ENCODE peak calls at places on chromosomes 5 and 9, in four cellular contexts. One of them, this sample, is unnamed.

GRCh38 chr9:87713278-87713989 is 12.5 kb upstream of the CTSL start:
- DNase-seq in left ventricle myocardium inferior: peak
- DNase-seq in astrocyte: peak
- DNase-seq in GM23248: peak
- DNase-seq in this sample: peak

GRCh38 chr9:130857864-130858730 is 23.0 kb downstream of the ABL1 start:
- DNase-seq in left ventricle myocardium inferior: peak
- DNase-seq in astrocyte: peak
- DNase-seq in GM23248: peak
- DNase-seq in this sample: peak

GRCh38 chr5:177304392-177305119 is 957 bp downstream of the PRELID1 start:
- DNase-seq in left ventricle myocardium inferior: no peak
- DNase-seq in astrocyte: no peak
- DNase-seq in GM23248: peak
- DNase-seq in this sample: peak

GRCh38 chr5:17256171-17256570 is 38.7 kb downstream of the BASP1 start:
- DNase-seq in left ventricle myocardium inferior: no peak
- DNase-seq in astrocyte: no peak
- DNase-seq in GM23248: no peak
- DNase-seq in this sample: no peak

GRCh38 chr5:72558383-72558782 is 51.2 kb upstream of the ZNF366 start:
- DNase-seq in left ventricle myocardium inferior: no peak
- DNase-seq in astrocyte: no peak
- DNase-seq in GM23248: no peak
- DNase-seq in this sample: peak

GRCh38 chr9:88106492-88106891 is 31.8 kb downstream of the SPATA31C2 start:
- DNase-seq in left ventricle myocardium inferior: no peak
- DNase-seq in astrocyte: peak
- DNase-seq in GM23248: peak
- DNase-seq in this sample: peak

GRCh38 chr5:32129074-32129598 is 45.0 kb downstream of the GOLPH3 start:
- DNase-seq in left ventricle myocardium inferior: no peak
- DNase-seq in astrocyte: no peak
- DNase-seq in GM23248: no peak
- DNase-seq in this sample: peak

GRCh38 chr5:172446336-172447051 is 7.8 kb downstream of the SH3PXD2B start:
- DNase-seq in left ventricle myocardium inferior: no peak
- DNase-seq in astrocyte: peak
- DNase-seq in GM23248: peak
- DNase-seq in this sample: no peak

GRCh38 chr5:143850050-143850713 is 38.2 kb downstream of the HMHB1 start:
- DNase-seq in left ventricle myocardium inferior: no peak
- DNase-seq in astrocyte: no peak
- DNase-seq in GM23248: peak
- DNase-seq in this sample: no peak

GRCh38 chr5:111697881-111698757 is 58.9 kb downstream of the NREP start:
- DNase-seq in left ventricle myocardium inferior: no peak
- DNase-seq in astrocyte: peak
- DNase-seq in GM23248: peak
- DNase-seq in this sample: peak

GRCh38 chr5:181200816-181201215 is 4.2 kb downstream of the TRIM7 start:
- DNase-seq in left ventricle myocardium inferior: no peak
- DNase-seq in astrocyte: no peak
- DNase-seq in GM23248: no peak
- DNase-seq in this sample: no peak

GRCh38 chr9:104027295-104027694 is 66.8 kb upstream of the SMC2 start:
- DNase-seq in left ventricle myocardium inferior: no peak
- DNase-seq in astrocyte: no peak
- DNase-seq in GM23248: no peak
- DNase-seq in this sample: no peak

GRCh38 chr9:74721696-74722660 is 165.7 kb downstream of the TRPM6 start:
- DNase-seq in left ventricle myocardium inferior: no peak
- DNase-seq in astrocyte: no peak
- DNase-seq in GM23248: no peak
- DNase-seq in this sample: no peak

GRCh38 chr5:88952344-88952743 is 69.4 kb upstream of the MEF2C start:
- DNase-seq in left ventricle myocardium inferior: no peak
- DNase-seq in astrocyte: peak
- DNase-seq in GM23248: peak
- DNase-seq in this sample: peak

GRCh38 chr5:158384535-158385421 is 525.8 kb upstream of the CLINT1 start:
- DNase-seq in left ventricle myocardium inferior: no peak
- DNase-seq in astrocyte: peak
- DNase-seq in GM23248: peak
- DNase-seq in this sample: peak

GRCh38 chr9:123998970-123999621 is 12.5 kb upstream of the LHX2 start:
- DNase-seq in left ventricle myocardium inferior: no peak
- DNase-seq in astrocyte: no peak
- DNase-seq in GM23248: no peak
- DNase-seq in this sample: no peak

GRCh38 chr9:84153885-84154284 is 173.3 kb downstream of the RMI1 start:
- DNase-seq in left ventricle myocardium inferior: no peak
- DNase-seq in astrocyte: peak
- DNase-seq in GM23248: peak
- DNase-seq in this sample: peak

GRCh38 chr5:74459984-74460383 is 180.5 kb downstream of the ENC1 start:
- DNase-seq in left ventricle myocardium inferior: no peak
- DNase-seq in astrocyte: no peak
- DNase-seq in GM23248: no peak
- DNase-seq in this sample: no peak

GRCh38 chr9:124442360-124442759 is 7.9 kb upstream of the ADGRD2 start:
- DNase-seq in left ventricle myocardium inferior: no peak
- DNase-seq in astrocyte: no peak
- DNase-seq in GM23248: peak
- DNase-seq in this sample: no peak

GRCh38 chr5:56269216-56269927 is 36.2 kb upstream of the ANKRD55 start:
- DNase-seq in left ventricle myocardium inferior: no peak
- DNase-seq in astrocyte: peak
- DNase-seq in GM23248: peak
- DNase-seq in this sample: peak

GRCh38 chr5:134225780-134226440 is at the start of gene PPP2CA:
- DNase-seq in left ventricle myocardium inferior: peak
- DNase-seq in astrocyte: peak
- DNase-seq in GM23248: peak
- DNase-seq in this sample: peak

GRCh38 chr5:141513021-141513626 is 24.2 kb downstream of the PCDHGC5 start:
- DNase-seq in left ventricle myocardium inferior: no peak
- DNase-seq in astrocyte: peak
- DNase-seq in GM23248: peak
- DNase-seq in this sample: no peak

GRCh38 chr5:136174021-136174659 is 18.8 kb downstream of the SMIM32 start:
- DNase-seq in left ventricle myocardium inferior: no peak
- DNase-seq in astrocyte: peak
- DNase-seq in GM23248: peak
- DNase-seq in this sample: peak

GRCh38 chr5:145925353-145925752 is 11.0 kb upstream of the SH3RF2 start:
- DNase-seq in left ventricle myocardium inferior: no peak
- DNase-seq in astrocyte: peak
- DNase-seq in GM23248: peak
- DNase-seq in this sample: peak

GRCh38 chr5:3103241-3103855 is 351.9 kb upstream of the IRX2 start:
- DNase-seq in left ventricle myocardium inferior: no peak
- DNase-seq in astrocyte: no peak
- DNase-seq in GM23248: no peak
- DNase-seq in this sample: no peak

GRCh38 chr5:150469718-150470470 is 20.4 kb upstream of the RPS14 start:
- DNase-seq in left ventricle myocardium inferior: no peak
- DNase-seq in astrocyte: peak
- DNase-seq in GM23248: peak
- DNase-seq in this sample: peak

GRCh38 chr5:40480392-40480791 is 199.3 kb upstream of the PTGER4 start:
- DNase-seq in left ventricle myocardium inferior: no peak
- DNase-seq in astrocyte: no peak
- DNase-seq in GM23248: no peak
- DNase-seq in this sample: no peak

GRCh38 chr5:146653560-146653959 is 137.6 kb upstream of the GPR151 start:
- DNase-seq in left ventricle myocardium inferior: no peak
- DNase-seq in astrocyte: no peak
- DNase-seq in GM23248: no peak
- DNase-seq in this sample: no peak

GRCh38 chr5:94353605-94354004 is 264.8 kb downstream of the KIAA0825 start:
- DNase-seq in left ventricle myocardium inferior: no peak
- DNase-seq in astrocyte: no peak
- DNase-seq in GM23248: no peak
- DNase-seq in this sample: no peak

GRCh38 chr9:738209-738915 is 103.1 kb upstream of the DMRT1 start:
- DNase-seq in left ventricle myocardium inferior: peak
- DNase-seq in astrocyte: peak
- DNase-seq in GM23248: peak
- DNase-seq in this sample: peak

GRCh38 chr9:132356276-132356924 is 1.6 kb upstream of the SETX start:
- DNase-seq in left ventricle myocardium inferior: no peak
- DNase-seq in astrocyte: no peak
- DNase-seq in GM23248: no peak
- DNase-seq in this sample: no peak

GRCh38 chr9:1051286-1052118 is 1.3 kb downstream of the DMRT2 start:
- DNase-seq in left ventricle myocardium inferior: peak
- DNase-seq in astrocyte: no peak
- DNase-seq in GM23248: peak
- DNase-seq in this sample: no peak

GRCh38 chr5:97297063-97297715 is 114.1 kb upstream of the RIOK2 start:
- DNase-seq in left ventricle myocardium inferior: no peak
- DNase-seq in astrocyte: peak
- DNase-seq in GM23248: peak
- DNase-seq in this sample: peak

GRCh38 chr9:13267743-13268142 is 11.7 kb downstream of the MPDZ start:
- DNase-seq in left ventricle myocardium inferior: no peak
- DNase-seq in astrocyte: peak
- DNase-seq in GM23248: peak
- DNase-seq in this sample: peak

GRCh38 chr5:66231508-66231907 is 87.4 kb downstream of the SREK1 start:
- DNase-seq in left ventricle myocardium inferior: no peak
- DNase-seq in astrocyte: no peak
- DNase-seq in GM23248: no peak
- DNase-seq in this sample: no peak

GRCh38 chr9:137314561-137315560 is 12.8 kb upstream of the NRARP start:
- DNase-seq in left ventricle myocardium inferior: peak
- DNase-seq in astrocyte: no peak
- DNase-seq in GM23248: no peak
- DNase-seq in this sample: no peak

GRCh38 chr9:91147079-91147708 is 214.5 kb downstream of the AUH start:
- DNase-seq in left ventricle myocardium inferior: no peak
- DNase-seq in astrocyte: no peak
- DNase-seq in GM23248: no peak
- DNase-seq in this sample: no peak

GRCh38 chr9:70367305-70367930 is 47.0 kb downstream of the KLF9 start:
- DNase-seq in left ventricle myocardium inferior: no peak
- DNase-seq in astrocyte: no peak
- DNase-seq in GM23248: peak
- DNase-seq in this sample: no peak
- H3K4me3 ChIP-seq in left ventricle myocardium inferior: no peak
- H3K4me3 ChIP-seq in astrocyte: no peak
- H3K4me3 ChIP-seq in GM23248: no peak
- H3K4me3 ChIP-seq in this sample: no peak

GRCh38 chr9:14315754-14316573 is 2.0 kb upstream of the NFIB start:
- DNase-seq in left ventricle myocardium inferior: peak
- DNase-seq in astrocyte: no peak
- DNase-seq in GM23248: peak
- DNase-seq in this sample: peak

GRCh38 chr9:14314424-14314928 is 535 bp upstream of the NFIB start:
- DNase-seq in left ventricle myocardium inferior: peak
- DNase-seq in astrocyte: peak
- DNase-seq in GM23248: peak
- DNase-seq in this sample: peak

GRCh38 chr9:14317667-14318255 is 3.8 kb upstream of the NFIB start:
- DNase-seq in left ventricle myocardium inferior: no peak
- DNase-seq in astrocyte: no peak
- DNase-seq in GM23248: no peak
- DNase-seq in this sample: no peak

GRCh38 chr9:14314929-14315753 is 1.2 kb upstream of the NFIB start:
- DNase-seq in left ventricle myocardium inferior: peak
- DNase-seq in astrocyte: peak
- DNase-seq in GM23248: peak
- DNase-seq in this sample: peak

GRCh38 chr9:14316574-14317304 is 2.8 kb upstream of the NFIB start:
- DNase-seq in left ventricle myocardium inferior: no peak
- DNase-seq in astrocyte: no peak
- DNase-seq in GM23248: no peak
- DNase-seq in this sample: peak
- H3K4me3 ChIP-seq in left ventricle myocardium inferior: peak
- H3K4me3 ChIP-seq in astrocyte: peak
- H3K4me3 ChIP-seq in GM23248: no peak
- H3K4me3 ChIP-seq in this sample: peak

DNA sequence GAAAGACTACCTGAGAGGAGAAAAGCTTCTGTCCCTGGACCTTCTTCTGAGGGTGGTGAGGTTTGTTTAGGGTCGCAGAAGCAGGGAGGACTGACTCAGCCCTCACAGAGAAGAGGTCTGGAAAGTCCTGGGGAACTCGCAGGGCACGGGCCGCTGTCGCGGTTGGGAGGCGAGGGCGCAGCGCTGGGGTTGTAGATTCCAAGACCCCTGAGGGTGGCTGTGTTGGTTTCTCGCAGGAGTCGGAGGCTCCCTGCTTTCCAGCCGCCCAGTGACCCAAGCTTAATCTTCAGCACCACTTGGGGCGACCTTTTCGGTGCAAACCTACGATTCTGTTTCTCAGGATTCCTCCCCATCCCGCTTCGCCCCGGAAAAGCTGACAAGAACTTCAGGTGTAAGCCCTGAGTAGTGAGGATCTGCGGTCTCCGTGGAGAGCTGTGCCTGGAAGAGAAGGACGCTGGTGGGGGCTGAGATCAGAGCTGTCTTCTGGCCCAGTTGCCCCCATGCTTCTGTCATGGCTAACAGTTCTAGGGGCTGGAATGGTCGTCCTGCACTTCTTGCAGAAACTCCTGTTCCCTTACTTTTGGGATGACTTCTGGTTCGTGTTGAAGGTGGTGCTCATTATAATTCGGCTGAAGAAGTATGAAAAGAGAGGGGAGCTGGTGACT is 482 bp downstream of the SLC27A6 start:
- DNase-seq in left ventricle myocardium inferior: no peak
- DNase-seq in astrocyte: no peak
- DNase-seq in GM23248: no peak
- DNase-seq in this sample: no peak
- H3K4me3 ChIP-seq in left ventricle myocardium inferior: peak
- H3K4me3 ChIP-seq in astrocyte: peak
- H3K4me3 ChIP-seq in GM23248: no peak
- H3K4me3 ChIP-seq in this sample: no peak

DNA sequence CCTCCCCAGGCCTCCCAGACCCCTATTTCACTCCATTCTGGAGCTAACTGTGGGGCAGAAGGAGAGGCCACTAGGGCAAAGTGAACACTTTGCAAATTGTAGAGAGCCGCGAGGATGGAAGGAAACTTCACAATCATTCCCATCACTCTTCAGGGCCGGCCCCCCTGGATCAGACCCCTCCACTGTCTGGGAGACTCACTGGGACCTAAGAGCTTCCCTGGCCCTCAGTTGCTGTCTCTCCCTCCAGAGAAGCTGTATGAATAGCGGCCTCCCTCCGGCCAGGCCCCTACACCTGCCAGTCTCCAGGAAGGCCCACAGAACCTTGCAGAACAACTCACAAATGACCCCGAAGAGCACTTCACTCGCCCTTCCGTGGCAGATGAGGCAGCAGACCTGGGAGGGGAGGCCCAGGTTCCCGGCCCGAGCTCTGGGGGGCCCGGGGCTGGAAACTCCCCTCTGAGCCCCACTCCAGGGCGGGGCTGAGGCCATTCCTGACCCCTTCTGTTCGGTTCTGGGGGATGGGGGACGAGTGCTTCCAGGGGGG is 141.9 kb upstream of the IER5L start:
- DNase-seq in left ventricle myocardium inferior: no peak
- DNase-seq in astrocyte: no peak
- DNase-seq in GM23248: no peak
- DNase-seq in this sample: no peak
- H3K4me3 ChIP-seq in left ventricle myocardium inferior: peak
- H3K4me3 ChIP-seq in astrocyte: peak
- H3K4me3 ChIP-seq in GM23248: peak
- H3K4me3 ChIP-seq in this sample: peak